ENCODE peak calls at places on chromosomes 3 and 15, in six cellular contexts. One of them, this sample, is unnamed.

GRCh38 chr3:146464005-146464595 is 5.3 kb downstream of the PLSCR2 start:
- DNase-seq in B cell: no peak
- DNase-seq in AG08396: peak
- DNase-seq in NCI-H460: no peak
- DNase-seq in GM04504: no peak
- DNase-seq in NCI-H1417: no peak
- DNase-seq in this sample: no peak

GRCh38 chr15:29677871-29678431 is 144.3 kb downstream of the TJP1 start:
- DNase-seq in NCI-H460: no peak
- DNase-seq in B cell: no peak
- DNase-seq in NCI-H1417: peak
- DNase-seq in AG08396: no peak
- DNase-seq in GM04504: no peak
- DNase-seq in this sample: no peak

GRCh38 chr3:9732080-9732752 is 681 bp downstream of the BRPF1 start:
- DNase-seq in NCI-H1417: peak
- DNase-seq in AG08396: peak
- DNase-seq in GM04504: no peak
- DNase-seq in B cell: peak
- DNase-seq in NCI-H460: no peak
- DNase-seq in this sample: peak

GRCh38 chr3:194777729-194778128 is 92.0 kb downstream of the FAM43A start:
- DNase-seq in AG08396: no peak
- DNase-seq in GM04504: no peak
- DNase-seq in NCI-H1417: no peak
- DNase-seq in B cell: no peak
- DNase-seq in NCI-H460: no peak
- DNase-seq in this sample: no peak

GRCh38 chr15:48292458-48292857 is 38.8 kb upstream of the DUT start:
- DNase-seq in GM04504: no peak
- DNase-seq in NCI-H460: no peak
- DNase-seq in B cell: no peak
- DNase-seq in AG08396: no peak
- DNase-seq in NCI-H1417: no peak
- DNase-seq in this sample: no peak

GRCh38 chr3:107284570-107284969 is 92.7 kb upstream of the CCDC54 start:
- DNase-seq in B cell: no peak
- DNase-seq in GM04504: no peak
- DNase-seq in NCI-H460: no peak
- DNase-seq in NCI-H1417: no peak
- DNase-seq in AG08396: no peak
- DNase-seq in this sample: no peak

GRCh38 chr3:30493912-30494311 is 112.5 kb upstream of the TGFBR2 start:
- DNase-seq in AG08396: no peak
- DNase-seq in NCI-H460: no peak
- DNase-seq in NCI-H1417: no peak
- DNase-seq in GM04504: no peak
- DNase-seq in B cell: no peak
- DNase-seq in this sample: no peak

GRCh38 chr3:59310736-59311135 is 260.9 kb upstream of the CFAP20DC start:
- DNase-seq in GM04504: no peak
- DNase-seq in B cell: no peak
- DNase-seq in AG08396: no peak
- DNase-seq in NCI-H460: no peak
- DNase-seq in NCI-H1417: no peak
- DNase-seq in this sample: no peak

GRCh38 chr3:65569845-65570405 is 468.8 kb downstream of the MAGI1 start:
- DNase-seq in NCI-H460: no peak
- DNase-seq in NCI-H1417: no peak
- DNase-seq in GM04504: no peak
- DNase-seq in AG08396: no peak
- DNase-seq in B cell: no peak
- DNase-seq in this sample: no peak

GRCh38 chr15:59352683-59353082 is 20.0 kb downstream of the MYO1E start:
- DNase-seq in NCI-H460: no peak
- DNase-seq in GM04504: no peak
- DNase-seq in NCI-H1417: no peak
- DNase-seq in AG08396: no peak
- DNase-seq in B cell: no peak
- DNase-seq in this sample: no peak

GRCh38 chr3:170751083-170751893 is 118.7 kb downstream of the RPL22L1 start:
- DNase-seq in GM04504: peak
- DNase-seq in NCI-H1417: no peak
- DNase-seq in NCI-H460: peak
- DNase-seq in AG08396: peak
- DNase-seq in B cell: no peak
- DNase-seq in this sample: no peak

GRCh38 chr15:60044636-60045273 is 40.6 kb downstream of the FOXB1 start:
- DNase-seq in NCI-H1417: no peak
- DNase-seq in AG08396: no peak
- DNase-seq in NCI-H460: no peak
- DNase-seq in B cell: no peak
- DNase-seq in GM04504: no peak
- DNase-seq in this sample: no peak

GRCh38 chr15:29668120-29668602 is 154.1 kb downstream of the TJP1 start:
- DNase-seq in GM04504: peak
- DNase-seq in NCI-H1417: peak
- DNase-seq in AG08396: peak
- DNase-seq in NCI-H460: peak
- DNase-seq in B cell: no peak
- DNase-seq in this sample: no peak

GRCh38 chr3:111246967-111247760 is 175.5 kb downstream of the NECTIN3 start:
- DNase-seq in B cell: no peak
- DNase-seq in NCI-H1417: peak
- DNase-seq in GM04504: peak
- DNase-seq in NCI-H460: no peak
- DNase-seq in AG08396: peak
- DNase-seq in this sample: no peak

GRCh38 chr15:49769225-49769624 is 148.4 kb downstream of the DTWD1 start:
- DNase-seq in NCI-H1417: no peak
- DNase-seq in NCI-H460: no peak
- DNase-seq in GM04504: no peak
- DNase-seq in AG08396: no peak
- DNase-seq in B cell: no peak
- DNase-seq in this sample: no peak

GRCh38 chr3:57929988-57930387 is 78.2 kb upstream of the FLNB start:
- DNase-seq in GM04504: no peak
- DNase-seq in B cell: no peak
- DNase-seq in NCI-H1417: no peak
- DNase-seq in AG08396: no peak
- DNase-seq in NCI-H460: no peak
- DNase-seq in this sample: no peak

GRCh38 chr3:56282341-56282740 is 185.9 kb downstream of the ERC2 start:
- DNase-seq in AG08396: no peak
- DNase-seq in B cell: no peak
- DNase-seq in GM04504: no peak
- DNase-seq in NCI-H1417: no peak
- DNase-seq in NCI-H460: no peak
- DNase-seq in this sample: no peak

GRCh38 chr3:144381607-144382006 is 410.0 kb downstream of the DIPK2A start:
- DNase-seq in NCI-H460: no peak
- DNase-seq in B cell: no peak
- DNase-seq in NCI-H1417: no peak
- DNase-seq in GM04504: no peak
- DNase-seq in AG08396: no peak
- DNase-seq in this sample: no peak

GRCh38 chr15:48459571-48460461 is 128.6 kb downstream of the DUT start:
- DNase-seq in NCI-H460: no peak
- DNase-seq in GM04504: peak
- DNase-seq in B cell: no peak
- DNase-seq in NCI-H1417: no peak
- DNase-seq in AG08396: peak
- DNase-seq in this sample: no peak

GRCh38 chr15:101133751-101134261 is 118.0 kb downstream of the CHSY1 start:
- DNase-seq in GM04504: no peak
- DNase-seq in NCI-H1417: peak
- DNase-seq in AG08396: no peak
- DNase-seq in B cell: no peak
- DNase-seq in NCI-H460: no peak
- DNase-seq in this sample: no peak

GRCh38 chr3:7917443-7918151 is 584.0 kb upstream of the LMCD1 start:
- DNase-seq in B cell: no peak
- DNase-seq in NCI-H460: no peak
- DNase-seq in GM04504: no peak
- DNase-seq in AG08396: no peak
- DNase-seq in NCI-H1417: no peak
- DNase-seq in this sample: no peak

GRCh38 chr3:174613173-174613572 is 246.0 kb upstream of the NAALADL2 start:
- DNase-seq in NCI-H1417: no peak
- DNase-seq in B cell: no peak
- DNase-seq in NCI-H460: no peak
- DNase-seq in GM04504: no peak
- DNase-seq in AG08396: no peak
- DNase-seq in this sample: no peak

GRCh38 chr3:186930639-186931486 is 537 bp downstream of the ST6GAL1 start:
- DNase-seq in NCI-H1417: peak
- DNase-seq in B cell: peak
- DNase-seq in NCI-H460: peak
- DNase-seq in GM04504: no peak
- DNase-seq in AG08396: peak
- DNase-seq in this sample: peak

GRCh38 chr3:54841461-54841860 is 86.4 kb downstream of the LRTM1 start:
- DNase-seq in AG08396: no peak
- DNase-seq in B cell: no peak
- DNase-seq in GM04504: no peak
- DNase-seq in NCI-H460: no peak
- DNase-seq in NCI-H1417: no peak
- DNase-seq in this sample: no peak

GRCh38 chr15:100690786-100691160 is 88.4 kb downstream of the ASB7 start:
- DNase-seq in NCI-H1417: no peak
- DNase-seq in NCI-H460: no peak
- DNase-seq in GM04504: no peak
- DNase-seq in B cell: no peak
- DNase-seq in AG08396: no peak
- DNase-seq in this sample: no peak

GRCh38 chr3:58034738-58035511 is 26.7 kb downstream of the FLNB start:
- DNase-seq in NCI-H460: no peak
- DNase-seq in AG08396: no peak
- DNase-seq in B cell: peak
- DNase-seq in NCI-H1417: no peak
- DNase-seq in GM04504: no peak
- DNase-seq in this sample: peak

GRCh38 chr15:22978691-22979068 is 1.5 kb downstream of the CYFIP1 start:
- DNase-seq in B cell: no peak
- DNase-seq in AG08396: no peak
- DNase-seq in NCI-H460: no peak
- DNase-seq in GM04504: no peak
- DNase-seq in NCI-H1417: no peak
- DNase-seq in this sample: no peak

GRCh38 chr3:37905987-37906674 is 44.5 kb downstream of the CTDSPL start:
- DNase-seq in NCI-H1417: no peak
- DNase-seq in GM04504: peak
- DNase-seq in NCI-H460: no peak
- DNase-seq in B cell: no peak
- DNase-seq in AG08396: peak
- DNase-seq in this sample: no peak

GRCh38 chr3:30501526-30501925 is 104.9 kb upstream of the TGFBR2 start:
- DNase-seq in NCI-H1417: no peak
- DNase-seq in AG08396: no peak
- DNase-seq in NCI-H460: no peak
- DNase-seq in GM04504: no peak
- DNase-seq in B cell: no peak
- DNase-seq in this sample: no peak